ENCODE peak calls at places on chromosome 22, in five cellular contexts. L is sciatic nerve; K is fibroblast of lung; G is activated CD8-positive, alpha-beta memory T cell treated with anti-CD3 and anti-CD28 coated beads, Interleukin-2, amount 50 U/mL, for 4 hours; W is heart left ventricle. D is an unnamed sample.

GRCh38 chr22:42357221-42357620 is 75.0 kb downstream of the NFAM1 start:
- DNase-seq in L (no peak), K (no peak), G (no peak), W (no peak), D (no peak)

GRCh38 chr22:35335936-35336781 is 36.5 kb downstream of the TOM1 start:
- DNase-seq in L (no peak), K (no peak), G (no peak), W (peak; percentile 52), D (no peak)

GRCh38 chr22:48489551-48490512 is 1337.8 kb downstream of the BRD1 start:
- DNase-seq in L (peak; percentile 58), K (peak; percentile 11), G (no peak), W (peak; percentile 2), D (peak; percentile 69)

GRCh38 chr22:32286290-32286840 is 31.2 kb upstream of the SLC5A4 start:
- DNase-seq in L (no peak), K (no peak), G (no peak), W (no peak), D (no peak)

GRCh38 chr22:29400576-29400975 is 12.2 kb upstream of the AP1B1 start:
- DNase-seq in L (no peak), K (no peak), G (no peak), W (no peak), D (no peak)

GRCh38 chr22:28630185-28630580 is 49.5 kb downstream of the TTC28 start:
- DNase-seq in L (no peak), K (no peak), G (no peak), W (no peak), D (no peak)

GRCh38 chr22:24325105-24325757 is 54.6 kb downstream of the SPECC1L start:
- DNase-seq in L (no peak), K (peak; percentile 88), G (no peak), W (peak; percentile 36), D (no peak)

GRCh38 chr22:19974233-19974861 is 32.7 kb upstream of the TXNRD2 start:
- DNase-seq in L (no peak), K (peak; percentile 32), G (no peak), W (no peak), D (no peak)

GRCh38 chr22:45975266-45976161 is 1.4 kb downstream of the WNT7B start:
- DNase-seq in L (no peak), K (no peak), G (no peak), W (no peak), D (no peak)

GRCh38 chr22:37569921-37570660 is 9.8 kb downstream of the LGALS2 start:
- DNase-seq in L (no peak), K (no peak), G (no peak), W (no peak), D (peak; percentile 78)

GRCh38 chr22:32957093-32957835 is 100.9 kb downstream of the SYN3 start:
- DNase-seq in L (no peak), K (no peak), G (no peak), W (no peak), D (no peak)

GRCh38 chr22:37259540-37260029 is 15.5 kb upstream of the RAC2 start:
- DNase-seq in L (no peak), K (peak; percentile 53), G (no peak), W (no peak), D (peak; percentile 52)

GRCh38 chr22:40685406-40685805 is 6.1 kb downstream of the MCHR1 start:
- DNase-seq in L (no peak), K (no peak), G (no peak), W (no peak), D (no peak)

D was measured in upper lobe of right lung.